ENCODE peak calls at places on chromosome 16, in ten cellular contexts. E, B, C, I, D, Z, A, F, O and G are unnamed samples.

GRCh38 chr16:50273888-50274770 is 7.8 kb downstream of the ADCY7 start:
- DNase-seq in E (no peak), B (no peak), C (no peak), I (no peak), D (peak), Z (no peak), A (no peak), F (no peak), O (peak), G (no peak)

GRCh38 chr16:53937068-53937614 is 233.2 kb downstream of the FTO start:
- DNase-seq in E (no peak), B (no peak), C (no peak), I (no peak), D (no peak), Z (no peak), A (no peak), F (no peak), O (no peak), G (no peak)

GRCh38 chr16:17776888-17777287 is 306.1 kb upstream of the XYLT1 start:
- DNase-seq in E (no peak), B (no peak), C (peak), I (no peak), D (no peak), Z (no peak), A (no peak), F (no peak), O (no peak), G (no peak)

GRCh38 chr16:9141813-9142212 is 50.4 kb downstream of the HAPSTR1 start:
- DNase-seq in E (no peak), B (no peak), C (no peak), I (no peak), D (no peak), Z (no peak), A (no peak), F (no peak), O (no peak), G (no peak)

GRCh38 chr16:800834-801488 is 427 bp upstream of the GNG13 start:
- DNase-seq in E (no peak), B (no peak), C (no peak), I (no peak), D (no peak), Z (no peak), A (no peak), F (no peak), O (no peak), G (no peak)

GRCh38 chr16:69260506-69260905 is 50.6 kb upstream of the VPS4A start:
- DNase-seq in E (no peak), B (no peak), C (no peak), I (no peak), D (no peak), Z (no peak), A (no peak), F (no peak), O (no peak), G (no peak)

GRCh38 chr16:86170720-86171119 is 271.8 kb downstream of the IRF8 start:
- DNase-seq in E (no peak), B (no peak), C (no peak), I (peak), D (no peak), Z (no peak), A (no peak), F (no peak), O (no peak), G (no peak)

GRCh38 chr16:20676268-20676828 is 21.1 kb downstream of the ACSM1 start:
- DNase-seq in E (no peak), B (no peak), C (no peak), I (no peak), D (no peak), Z (no peak), A (no peak), F (no peak), O (no peak), G (no peak)

GRCh38 chr16:80931985-80932720 is 74.5 kb downstream of the CMC2 start:
- DNase-seq in E (peak), B (peak), C (peak), I (peak), D (no peak), Z (no peak), A (no peak), F (peak), O (no peak), G (no peak)

GRCh38 chr16:25006504-25007055 is 8.6 kb downstream of the ARHGAP17 start:
- DNase-seq in E (no peak), B (no peak), C (peak), I (peak), D (no peak), Z (no peak), A (no peak), F (no peak), O (no peak), G (no peak)

GRCh38 chr16:31016018-31016417 is 5.6 kb upstream of the STX1B start:
- DNase-seq in E (no peak), B (no peak), C (no peak), I (no peak), D (no peak), Z (no peak), A (no peak), F (no peak), O (no peak), G (no peak)

GRCh38 chr16:3945751-3946603 is 65.5 kb upstream of the CREBBP start:
- DNase-seq in E (peak), B (no peak), C (no peak), I (peak), D (no peak), Z (no peak), A (no peak), F (peak), O (no peak), G (peak)

GRCh38 chr16:85625053-85625452 is 11.9 kb downstream of the GSE1 start:
- DNase-seq in E (no peak), B (no peak), C (no peak), I (no peak), D (no peak), Z (no peak), A (peak), F (no peak), O (no peak), G (no peak)

GRCh38 chr16:62870554-62870953 is 834.3 kb upstream of the CDH8 start:
- DNase-seq in E (no peak), B (no peak), C (no peak), I (no peak), D (no peak), Z (no peak), A (no peak), F (no peak), O (no peak), G (no peak)

GRCh38 chr16:68760671-68761275 is 23.7 kb downstream of the CDH1 start:
- DNase-seq in E (no peak), B (peak), C (peak), I (peak), D (no peak), Z (no peak), A (no peak), F (peak), O (no peak), G (no peak)

GRCh38 chr16:84082110-84082509 is 34.6 kb downstream of the MBTPS1 start:
- DNase-seq in E (no peak), B (no peak), C (no peak), I (no peak), D (no peak), Z (no peak), A (no peak), F (no peak), O (no peak), G (no peak)

GRCh38 chr16:10982430-10983174 is 38.2 kb downstream of the CLEC16A start:
- DNase-seq in E (no peak), B (no peak), C (no peak), I (peak), D (no peak), Z (no peak), A (no peak), F (no peak), O (no peak), G (no peak)

GRCh38 chr16:55737318-55737717 is 81.5 kb downstream of the SLC6A2 start:
- DNase-seq in E (no peak), B (no peak), C (no peak), I (no peak), D (no peak), Z (no peak), A (no peak), F (no peak), O (no peak), G (no peak)

GRCh38 chr16:48125888-48126287 is 29.9 kb downstream of the ABCC12 start:
- DNase-seq in E (no peak), B (no peak), C (no peak), I (no peak), D (no peak), Z (no peak), A (no peak), F (no peak), O (no peak), G (no peak)

GRCh38 chr16:66928702-66929388 is 3.5 kb upstream of the RRAD start:
- DNase-seq in E (no peak), B (no peak), C (no peak), I (peak), D (no peak), Z (no peak), A (peak), F (no peak), O (no peak), G (no peak)

GRCh38 chr16:15993128-15993527 is 43.7 kb downstream of the ABCC1 start:
- DNase-seq in E (no peak), B (no peak), C (no peak), I (no peak), D (no peak), Z (no peak), A (no peak), F (no peak), O (no peak), G (no peak)

GRCh38 chr16:86176462-86176861 is 277.5 kb downstream of the IRF8 start:
- DNase-seq in E (no peak), B (no peak), C (no peak), I (no peak), D (no peak), Z (no peak), A (no peak), F (no peak), O (no peak), G (no peak)

GRCh38 chr16:24035127-24035842 is 199.5 kb downstream of the PRKCB start:
- DNase-seq in E (no peak), B (no peak), C (no peak), I (no peak), D (peak), Z (no peak), A (no peak), F (no peak), O (peak), G (no peak)

GRCh38 chr16:86854895-86855294 is 276.5 kb downstream of the FOXL1 start:
- DNase-seq in E (no peak), B (no peak), C (no peak), I (peak), D (no peak), Z (no peak), A (no peak), F (no peak), O (no peak), G (no peak)

GRCh38 chr16:1028056-1028455 is 44.5 kb upstream of the SSTR5 start:
- DNase-seq in E (no peak), B (no peak), C (no peak), I (no peak), D (no peak), Z (no peak), A (no peak), F (no peak), O (no peak), G (no peak)

GRCh38 chr16:8674413-8675022 is at the start of gene ABAT:
- DNase-seq in E (peak), B (peak), C (peak), I (peak), D (peak), Z (peak), A (peak), F (peak), O (peak), G (peak)

GRCh38 chr16:88383401-88384221 is 852 bp downstream of the ZNF469 start:
- DNase-seq in E (peak), B (no peak), C (no peak), I (peak), D (no peak), Z (no peak), A (no peak), F (peak), O (no peak), G (no peak)

GRCh38 chr16:5903153-5903552 is 805.6 kb upstream of the EEF2KMT start:
- DNase-seq in E (no peak), B (no peak), C (no peak), I (peak), D (no peak), Z (no peak), A (no peak), F (no peak), O (no peak), G (no peak)

GRCh38 chr16:81231014-81231413 is 7.5 kb upstream of the BCO1 start:
- DNase-seq in E (no peak), B (no peak), C (no peak), I (no peak), D (no peak), Z (no peak), A (no peak), F (no peak), O (no peak), G (no peak)

GRCh38 chr16:4533490-4533889 is 5.1 kb downstream of the CDIP1 start:
- DNase-seq in E (no peak), B (no peak), C (no peak), I (no peak), D (no peak), Z (no peak), A (no peak), F (no peak), O (no peak), G (no peak)

GRCh38 chr16:67897231-67897630 is 4.2 kb downstream of the PSKH1 start:
- DNase-seq in E (no peak), B (no peak), C (no peak), I (peak), D (no peak), Z (no peak), A (no peak), F (no peak), O (no peak), G (no peak)

GRCh38 chr16:15647615-15648014 is 2.4 kb upstream of the NDE1 start:
- DNase-seq in E (no peak), B (no peak), C (no peak), I (no peak), D (no peak), Z (no peak), A (no peak), F (no peak), O (no peak), G (no peak)

GRCh38 chr16:71693168-71693567 is 31.3 kb downstream of the PHLPP2 start:
- DNase-seq in E (no peak), B (no peak), C (no peak), I (no peak), D (no peak), Z (no peak), A (no peak), F (no peak), O (no peak), G (no peak)

GRCh38 chr16:71569621-71570020 is 7.3 kb downstream of the TAT start:
- DNase-seq in E (no peak), B (no peak), C (no peak), I (no peak), D (no peak), Z (no peak), A (no peak), F (no peak), O (no peak), G (no peak)

GRCh38 chr16:4389051-4389955 is 17.7 kb downstream of the VASN start:
- DNase-seq in E (no peak), B (no peak), C (no peak), I (no peak), D (no peak), Z (no peak), A (no peak), F (no peak), O (no peak), G (no peak)

GRCh38 chr16:57485091-57485915 is 990 bp downstream of the DOK4 start:
- DNase-seq in E (no peak), B (no peak), C (no peak), I (no peak), D (no peak), Z (no peak), A (no peak), F (no peak), O (no peak), G (no peak)

GRCh38 chr16:61797960-61798359 is 238.3 kb downstream of the CDH8 start:
- DNase-seq in E (no peak), B (no peak), C (no peak), I (no peak), D (no peak), Z (no peak), A (no peak), F (no peak), O (no peak), G (no peak)

GRCh38 chr16:69867796-69868565 is 83.2 kb upstream of the CLEC18A start:
- DNase-seq in E (peak), B (no peak), C (no peak), I (no peak), D (no peak), Z (no peak), A (no peak), F (no peak), O (no peak), G (no peak)

GRCh38 chr16:22675745-22676540 is 138.0 kb upstream of the HS3ST2 start:
- DNase-seq in E (no peak), B (no peak), C (no peak), I (no peak), D (no peak), Z (no peak), A (no peak), F (no peak), O (no peak), G (no peak)

GRCh38 chr16:20946015-20946629 is 45.6 kb downstream of the LYRM1 start:
- DNase-seq in E (no peak), B (no peak), C (no peak), I (no peak), D (no peak), Z (no peak), A (no peak), F (no peak), O (no peak), G (no peak)